ENCODE peak calls at places on chromosomes 1 and 21, in nine cellular contexts. L is pulmonary artery endothelial cell; Y is left ventricle myocardium superior; V is DMS53; P is fibroblast of lung; Q is tibial nerve; D is stimulated activated CD4-positive, alpha-beta T cell treated with anti-CD3 and anti-CD28 coated beads, Interleukin-1b, Interleukin-23, amount 100 ng/mL, for 1 hour; E is MCF 10A; I is globus pallidus. H is an unnamed sample.

GRCh38 chr1:37186246-37186756 is 152.0 kb upstream of the GRIK3 start:
- DNase-seq in L (no peak), Y (no peak), V (no peak), P (no peak), Q (no peak), D (no peak), E (no peak), I (no peak), H (no peak)

GRCh38 chr1:53979712-53980450 is 33.7 kb downstream of the LRRC42 start:
- DNase-seq in L (no peak), Y (no peak), V (no peak), P (no peak), Q (no peak), D (no peak), E (no peak), I (no peak), H (no peak)

GRCh38 chr1:17834561-17835100 is 79.5 kb downstream of the ACTL8 start:
- DNase-seq in L (no peak), Y (no peak), V (no peak), P (no peak), Q (no peak), D (no peak), E (no peak), I (no peak), H (no peak)

GRCh38 chr1:231467986-231468385 is 45.9 kb upstream of the EGLN1 start:
- DNase-seq in L (no peak), Y (no peak), V (no peak), P (no peak), Q (no peak), D (no peak), E (no peak), I (no peak), H (no peak)

GRCh38 chr21:31008355-31008754 is 29.9 kb downstream of the KRTAP19-8 start:
- DNase-seq in L (no peak), Y (no peak), V (no peak), P (no peak), Q (no peak), D (no peak), E (peak), I (no peak), H (peak)

GRCh38 chr1:3890389-3891328 is 9.4 kb downstream of the C1orf174 start:
- DNase-seq in L (no peak), Y (no peak), V (no peak), P (no peak), Q (no peak), D (no peak), E (no peak), I (peak), H (no peak)

GRCh38 chr21:45288441-45288841 is 746 bp upstream of the POFUT2 start:
- DNase-seq in L (no peak), Y (no peak), V (peak), P (no peak), Q (no peak), D (no peak), E (no peak), I (no peak), H (no peak)

GRCh38 chr1:6960291-6960758 is 175.1 kb downstream of the CAMTA1 start:
- DNase-seq in L (no peak), Y (peak), V (no peak), P (peak), Q (peak), D (no peak), E (peak), I (no peak), H (peak)

GRCh38 chr1:153032677-153033308 is 1.8 kb downstream of the SPRR1B start:
- DNase-seq in L (no peak), Y (no peak), V (peak), P (peak), Q (no peak), D (no peak), E (peak), I (peak), H (peak)

H was measured in epithelial cell of esophagus.